ENCODE peak calls at places on chromosomes 7 and 10, in six cellular contexts. One of them, this sample, is unnamed.

GRCh38 chr7:7696458-7697119 is 21.8 kb downstream of the RPA3 start:
- DNase-seq in LoVo: no peak
- DNase-seq in activated naive CD4-positive, alpha-beta T cell treated with anti-CD3 and anti-CD28 coated beads for 36 hours: no peak
- DNase-seq in HT-29: peak; percentile 39
- DNase-seq in lower lobe of right lung: no peak
- DNase-seq in lung microvascular endothelial cell: peak; percentile 20
- DNase-seq in this sample: no peak

GRCh38 chr10:95176101-95176500 is 17.9 kb upstream of the ACSM6 start:
- DNase-seq in LoVo: no peak
- DNase-seq in activated naive CD4-positive, alpha-beta T cell treated with anti-CD3 and anti-CD28 coated beads for 36 hours: no peak
- DNase-seq in lower lobe of right lung: no peak
- DNase-seq in lung microvascular endothelial cell: no peak
- DNase-seq in HT-29: no peak
- DNase-seq in this sample: no peak

GRCh38 chr7:84482476-84482875 is 287.9 kb upstream of the SEMA3A start:
- DNase-seq in lower lobe of right lung: no peak
- DNase-seq in LoVo: no peak
- DNase-seq in lung microvascular endothelial cell: no peak
- DNase-seq in HT-29: no peak
- DNase-seq in activated naive CD4-positive, alpha-beta T cell treated with anti-CD3 and anti-CD28 coated beads for 36 hours: no peak
- DNase-seq in this sample: no peak

GRCh38 chr7:106618480-106618879 is 42.5 kb downstream of the CCDC71L start:
- DNase-seq in activated naive CD4-positive, alpha-beta T cell treated with anti-CD3 and anti-CD28 coated beads for 36 hours: no peak
- DNase-seq in lung microvascular endothelial cell: peak; percentile 75
- DNase-seq in HT-29: no peak
- DNase-seq in lower lobe of right lung: no peak
- DNase-seq in LoVo: no peak
- DNase-seq in this sample: no peak

GRCh38 chr7:129270077-129270476 is 45.2 kb downstream of the AHCYL2 start:
- DNase-seq in lower lobe of right lung: no peak
- DNase-seq in LoVo: no peak
- DNase-seq in lung microvascular endothelial cell: no peak
- DNase-seq in activated naive CD4-positive, alpha-beta T cell treated with anti-CD3 and anti-CD28 coated beads for 36 hours: no peak
- DNase-seq in HT-29: no peak
- DNase-seq in this sample: no peak

GRCh38 chr7:75066521-75066920 is 7.1 kb downstream of the RCC1L start:
- DNase-seq in lung microvascular endothelial cell: no peak
- DNase-seq in LoVo: no peak
- DNase-seq in lower lobe of right lung: peak; percentile 4
- DNase-seq in HT-29: no peak
- DNase-seq in activated naive CD4-positive, alpha-beta T cell treated with anti-CD3 and anti-CD28 coated beads for 36 hours: no peak
- DNase-seq in this sample: no peak

GRCh38 chr10:53700227-53700626 is 927.6 kb upstream of the MBL2 start:
- DNase-seq in HT-29: no peak
- DNase-seq in LoVo: no peak
- DNase-seq in lower lobe of right lung: no peak
- DNase-seq in activated naive CD4-positive, alpha-beta T cell treated with anti-CD3 and anti-CD28 coated beads for 36 hours: no peak
- DNase-seq in lung microvascular endothelial cell: no peak
- DNase-seq in this sample: no peak

GRCh38 chr7:129783097-129783919 is 169.5 kb downstream of the UBE2H start:
- DNase-seq in HT-29: no peak
- DNase-seq in activated naive CD4-positive, alpha-beta T cell treated with anti-CD3 and anti-CD28 coated beads for 36 hours: no peak
- DNase-seq in lower lobe of right lung: no peak
- DNase-seq in lung microvascular endothelial cell: no peak
- DNase-seq in LoVo: no peak
- DNase-seq in this sample: no peak

GRCh38 chr7:66886152-66886551 is 34.9 kb upstream of the TMEM248 start:
- DNase-seq in activated naive CD4-positive, alpha-beta T cell treated with anti-CD3 and anti-CD28 coated beads for 36 hours: no peak
- DNase-seq in HT-29: no peak
- DNase-seq in lung microvascular endothelial cell: no peak
- DNase-seq in LoVo: no peak
- DNase-seq in lower lobe of right lung: no peak
- DNase-seq in this sample: no peak

GRCh38 chr7:97215556-97215955 is 98.1 kb downstream of the SDHAF3 start:
- DNase-seq in HT-29: no peak
- DNase-seq in LoVo: peak; percentile 14
- DNase-seq in lower lobe of right lung: no peak
- DNase-seq in lung microvascular endothelial cell: no peak
- DNase-seq in activated naive CD4-positive, alpha-beta T cell treated with anti-CD3 and anti-CD28 coated beads for 36 hours: no peak
- DNase-seq in this sample: no peak

GRCh38 chr10:21315321-21316220 is 209.9 kb downstream of the SKIDA1 start:
- DNase-seq in activated naive CD4-positive, alpha-beta T cell treated with anti-CD3 and anti-CD28 coated beads for 36 hours: no peak
- DNase-seq in HT-29: peak; percentile 25
- DNase-seq in lower lobe of right lung: peak; percentile 63
- DNase-seq in LoVo: no peak
- DNase-seq in lung microvascular endothelial cell: peak; percentile 83
- DNase-seq in this sample: no peak

GRCh38 chr10:60270426-60270825 is 119.2 kb downstream of the ANK3 start:
- DNase-seq in lower lobe of right lung: no peak
- DNase-seq in LoVo: no peak
- DNase-seq in HT-29: no peak
- DNase-seq in activated naive CD4-positive, alpha-beta T cell treated with anti-CD3 and anti-CD28 coated beads for 36 hours: no peak
- DNase-seq in lung microvascular endothelial cell: no peak
- DNase-seq in this sample: no peak

GRCh38 chr10:117167346-117168134 is 29.5 kb upstream of the VAX1 start:
- DNase-seq in HT-29: no peak
- DNase-seq in activated naive CD4-positive, alpha-beta T cell treated with anti-CD3 and anti-CD28 coated beads for 36 hours: no peak
- DNase-seq in lung microvascular endothelial cell: no peak
- DNase-seq in lower lobe of right lung: no peak
- DNase-seq in LoVo: no peak
- DNase-seq in this sample: no peak

GRCh38 chr10:90222372-90222771 is 521.0 kb downstream of the KIF20B start:
- DNase-seq in lower lobe of right lung: no peak
- DNase-seq in LoVo: no peak
- DNase-seq in lung microvascular endothelial cell: peak; percentile 62
- DNase-seq in activated naive CD4-positive, alpha-beta T cell treated with anti-CD3 and anti-CD28 coated beads for 36 hours: no peak
- DNase-seq in HT-29: no peak
- DNase-seq in this sample: no peak

GRCh38 chr10:47033541-47034270 is 122.5 kb downstream of the PTPN20 start:
- DNase-seq in HT-29: no peak
- DNase-seq in lower lobe of right lung: no peak
- DNase-seq in activated naive CD4-positive, alpha-beta T cell treated with anti-CD3 and anti-CD28 coated beads for 36 hours: no peak
- DNase-seq in LoVo: no peak
- DNase-seq in lung microvascular endothelial cell: no peak
- DNase-seq in this sample: no peak

GRCh38 chr10:97708976-97709745 is 4.4 kb upstream of the MARVELD1 start:
- DNase-seq in HT-29: peak; percentile 78
- DNase-seq in LoVo: peak; percentile 60
- DNase-seq in lung microvascular endothelial cell: peak; percentile 66
- DNase-seq in activated naive CD4-positive, alpha-beta T cell treated with anti-CD3 and anti-CD28 coated beads for 36 hours: peak; percentile 68
- DNase-seq in lower lobe of right lung: peak; percentile 62
- DNase-seq in this sample: peak; percentile 57

GRCh38 chr7:127654404-127655392 is 2.7 kb downstream of the SND1 start:
- DNase-seq in HT-29: no peak
- DNase-seq in LoVo: no peak
- DNase-seq in lung microvascular endothelial cell: no peak
- DNase-seq in activated naive CD4-positive, alpha-beta T cell treated with anti-CD3 and anti-CD28 coated beads for 36 hours: no peak
- DNase-seq in lower lobe of right lung: no peak
- DNase-seq in this sample: no peak

GRCh38 chr10:111996103-111996502 is 187.5 kb downstream of the GPAM start:
- DNase-seq in lower lobe of right lung: no peak
- DNase-seq in LoVo: no peak
- DNase-seq in HT-29: no peak
- DNase-seq in lung microvascular endothelial cell: no peak
- DNase-seq in activated naive CD4-positive, alpha-beta T cell treated with anti-CD3 and anti-CD28 coated beads for 36 hours: no peak
- DNase-seq in this sample: no peak

GRCh38 chr10:89283988-89284475 is 17.8 kb upstream of the IFIT2 start:
- DNase-seq in HT-29: peak; percentile 49
- DNase-seq in activated naive CD4-positive, alpha-beta T cell treated with anti-CD3 and anti-CD28 coated beads for 36 hours: no peak
- DNase-seq in lower lobe of right lung: no peak
- DNase-seq in LoVo: no peak
- DNase-seq in lung microvascular endothelial cell: peak; percentile 47
- DNase-seq in this sample: no peak

GRCh38 chr10:26407406-26407969 is 30.7 kb upstream of the APBB1IP start:
- DNase-seq in lung microvascular endothelial cell: no peak
- DNase-seq in LoVo: peak; percentile 9
- DNase-seq in activated naive CD4-positive, alpha-beta T cell treated with anti-CD3 and anti-CD28 coated beads for 36 hours: no peak
- DNase-seq in lower lobe of right lung: no peak
- DNase-seq in HT-29: no peak
- DNase-seq in this sample: no peak

GRCh38 chr7:67484244-67484751 is 487.7 kb downstream of the TYW1 start:
- DNase-seq in lower lobe of right lung: no peak
- DNase-seq in HT-29: peak; percentile 65
- DNase-seq in LoVo: peak; percentile 69
- DNase-seq in lung microvascular endothelial cell: peak; percentile 58
- DNase-seq in activated naive CD4-positive, alpha-beta T cell treated with anti-CD3 and anti-CD28 coated beads for 36 hours: peak; percentile 59
- DNase-seq in this sample: peak; percentile 58

GRCh38 chr10:132110091-132110490 is 44.3 kb downstream of the JAKMIP3 start:
- DNase-seq in lower lobe of right lung: peak; percentile 39
- DNase-seq in LoVo: no peak
- DNase-seq in HT-29: no peak
- DNase-seq in lung microvascular endothelial cell: no peak
- DNase-seq in activated naive CD4-positive, alpha-beta T cell treated with anti-CD3 and anti-CD28 coated beads for 36 hours: no peak
- DNase-seq in this sample: no peak

GRCh38 chr7:30157217-30157616 is 22.4 kb downstream of the MTURN start:
- DNase-seq in LoVo: no peak
- DNase-seq in HT-29: no peak
- DNase-seq in activated naive CD4-positive, alpha-beta T cell treated with anti-CD3 and anti-CD28 coated beads for 36 hours: peak; percentile 63
- DNase-seq in lung microvascular endothelial cell: no peak
- DNase-seq in lower lobe of right lung: no peak
- DNase-seq in this sample: peak; percentile 86

GRCh38 chr10:60661627-60662026 is 116.7 kb upstream of the CDK1 start:
- DNase-seq in activated naive CD4-positive, alpha-beta T cell treated with anti-CD3 and anti-CD28 coated beads for 36 hours: no peak
- DNase-seq in lung microvascular endothelial cell: peak; percentile 10
- DNase-seq in HT-29: no peak
- DNase-seq in LoVo: no peak
- DNase-seq in lower lobe of right lung: no peak
- DNase-seq in this sample: no peak

GRCh38 chr10:125021686-125022374 is 79.9 kb downstream of the ZRANB1 start:
- DNase-seq in lung microvascular endothelial cell: no peak
- DNase-seq in LoVo: no peak
- DNase-seq in lower lobe of right lung: peak; percentile 20
- DNase-seq in HT-29: no peak
- DNase-seq in activated naive CD4-positive, alpha-beta T cell treated with anti-CD3 and anti-CD28 coated beads for 36 hours: no peak
- DNase-seq in this sample: no peak

GRCh38 chr7:85004402-85004801 is 182.5 kb downstream of the SEMA3D start:
- DNase-seq in LoVo: no peak
- DNase-seq in lung microvascular endothelial cell: no peak
- DNase-seq in HT-29: no peak
- DNase-seq in lower lobe of right lung: no peak
- DNase-seq in activated naive CD4-positive, alpha-beta T cell treated with anti-CD3 and anti-CD28 coated beads for 36 hours: no peak
- DNase-seq in this sample: no peak

GRCh38 chr7:20964214-20964613 is 177.5 kb upstream of the SP8 start:
- DNase-seq in LoVo: no peak
- DNase-seq in lung microvascular endothelial cell: no peak
- DNase-seq in activated naive CD4-positive, alpha-beta T cell treated with anti-CD3 and anti-CD28 coated beads for 36 hours: no peak
- DNase-seq in HT-29: no peak
- DNase-seq in lower lobe of right lung: no peak
- DNase-seq in this sample: no peak

GRCh38 chr10:28202941-28203352 is 99.9 kb downstream of the MPP7 start:
- DNase-seq in lung microvascular endothelial cell: no peak
- DNase-seq in LoVo: no peak
- DNase-seq in lower lobe of right lung: no peak
- DNase-seq in HT-29: no peak
- DNase-seq in activated naive CD4-positive, alpha-beta T cell treated with anti-CD3 and anti-CD28 coated beads for 36 hours: no peak
- DNase-seq in this sample: no peak

GRCh38 chr10:76432274-76433012 is 1001.0 kb downstream of the LRMDA start:
- DNase-seq in lung microvascular endothelial cell: no peak
- DNase-seq in activated naive CD4-positive, alpha-beta T cell treated with anti-CD3 and anti-CD28 coated beads for 36 hours: no peak
- DNase-seq in HT-29: no peak
- DNase-seq in LoVo: no peak
- DNase-seq in lower lobe of right lung: no peak
- DNase-seq in this sample: no peak

GRCh38 chr7:152663101-152663740 is 12.7 kb downstream of the XRCC2 start:
- DNase-seq in activated naive CD4-positive, alpha-beta T cell treated with anti-CD3 and anti-CD28 coated beads for 36 hours: no peak
- DNase-seq in lung microvascular endothelial cell: no peak
- DNase-seq in lower lobe of right lung: no peak
- DNase-seq in HT-29: no peak
- DNase-seq in LoVo: no peak
- DNase-seq in this sample: no peak

GRCh38 chr7:116251675-116252074 is 41.3 kb downstream of the TES start:
- DNase-seq in lower lobe of right lung: no peak
- DNase-seq in HT-29: no peak
- DNase-seq in activated naive CD4-positive, alpha-beta T cell treated with anti-CD3 and anti-CD28 coated beads for 36 hours: no peak
- DNase-seq in lung microvascular endothelial cell: no peak
- DNase-seq in LoVo: no peak
- DNase-seq in this sample: no peak

GRCh38 chr10:5317547-5318107 is 47.1 kb upstream of the UCN3 start:
- DNase-seq in activated naive CD4-positive, alpha-beta T cell treated with anti-CD3 and anti-CD28 coated beads for 36 hours: peak; percentile 96
- DNase-seq in HT-29: peak; percentile 33
- DNase-seq in lung microvascular endothelial cell: peak; percentile 93
- DNase-seq in LoVo: no peak
- DNase-seq in lower lobe of right lung: no peak
- DNase-seq in this sample: peak; percentile 90

GRCh38 chr10:121152935-121153334 is 301.8 kb downstream of the WDR11 start:
- DNase-seq in activated naive CD4-positive, alpha-beta T cell treated with anti-CD3 and anti-CD28 coated beads for 36 hours: no peak
- DNase-seq in LoVo: no peak
- DNase-seq in lung microvascular endothelial cell: no peak
- DNase-seq in HT-29: no peak
- DNase-seq in lower lobe of right lung: no peak
- DNase-seq in this sample: no peak

GRCh38 chr10:73060738-73061635 is 35.7 kb downstream of the P4HA1 start:
- DNase-seq in activated naive CD4-positive, alpha-beta T cell treated with anti-CD3 and anti-CD28 coated beads for 36 hours: no peak
- DNase-seq in LoVo: peak; percentile 46
- DNase-seq in lower lobe of right lung: no peak
- DNase-seq in lung microvascular endothelial cell: peak; percentile 49
- DNase-seq in HT-29: peak; percentile 67
- DNase-seq in this sample: no peak

GRCh38 chr10:48806282-48806681 is 121.6 kb downstream of the WDFY4 start:
- DNase-seq in LoVo: no peak
- DNase-seq in lung microvascular endothelial cell: no peak
- DNase-seq in HT-29: no peak
- DNase-seq in lower lobe of right lung: no peak
- DNase-seq in activated naive CD4-positive, alpha-beta T cell treated with anti-CD3 and anti-CD28 coated beads for 36 hours: no peak
- DNase-seq in this sample: no peak

GRCh38 chr10:34094146-34094696 is 720.9 kb downstream of the PARD3 start:
- DNase-seq in LoVo: no peak
- DNase-seq in HT-29: no peak
- DNase-seq in lower lobe of right lung: no peak
- DNase-seq in lung microvascular endothelial cell: no peak
- DNase-seq in activated naive CD4-positive, alpha-beta T cell treated with anti-CD3 and anti-CD28 coated beads for 36 hours: no peak
- DNase-seq in this sample: no peak

GRCh38 chr10:43208147-43209063 is 58.5 kb downstream of the RASGEF1A start:
- DNase-seq in LoVo: no peak
- DNase-seq in activated naive CD4-positive, alpha-beta T cell treated with anti-CD3 and anti-CD28 coated beads for 36 hours: peak; percentile 1
- DNase-seq in HT-29: no peak
- DNase-seq in lower lobe of right lung: peak; percentile 28
- DNase-seq in lung microvascular endothelial cell: no peak
- DNase-seq in this sample: no peak

This sample was measured in DND-41.